ENCODE peak calls at places on chromosomes 12 and 14, in eight cellular contexts. One of them, this sample, is unnamed. For H3K4me1, the result is how much of the 10 kb centered on the place peaks cover.

GRCh38 chr12:78181544-78182162 is 351.0 kb downstream of the NAV3 start:
- DNase-seq in lower lobe of right lung: no peak
- DNase-seq in mesendoderm: peak
- DNase-seq in CD8-positive, alpha-beta T cell: no peak
- DNase-seq in adrenal gland: no peak
- DNase-seq in IMR-90: peak
- DNase-seq in upper lobe of right lung: no peak
- DNase-seq in osteoblast: no peak
- DNase-seq in this sample: no peak

GRCh38 chr14:65594153-65594881 is 181.8 kb downstream of the FUT8 start:
- DNase-seq in lower lobe of right lung: peak
- DNase-seq in mesendoderm: peak
- DNase-seq in CD8-positive, alpha-beta T cell: no peak
- DNase-seq in adrenal gland: no peak
- DNase-seq in IMR-90: no peak
- DNase-seq in upper lobe of right lung: no peak
- DNase-seq in osteoblast: peak
- DNase-seq in this sample: no peak

GRCh38 chr12:128387811-128388422 is 120.9 kb downstream of the TMEM132C start:
- DNase-seq in lower lobe of right lung: peak
- DNase-seq in mesendoderm: peak
- DNase-seq in CD8-positive, alpha-beta T cell: no peak
- DNase-seq in adrenal gland: peak
- DNase-seq in IMR-90: no peak
- DNase-seq in upper lobe of right lung: peak
- DNase-seq in osteoblast: no peak
- DNase-seq in this sample: no peak

GRCh38 chr12:58086930-58087329 is 145.6 kb downstream of the ATP23 start:
- DNase-seq in lower lobe of right lung: no peak
- DNase-seq in mesendoderm: no peak
- DNase-seq in CD8-positive, alpha-beta T cell: no peak
- DNase-seq in adrenal gland: no peak
- DNase-seq in IMR-90: no peak
- DNase-seq in upper lobe of right lung: no peak
- DNase-seq in osteoblast: no peak
- DNase-seq in this sample: no peak

GRCh38 chr12:89448951-89449371 is 75.6 kb downstream of the GALNT4 start:
- DNase-seq in lower lobe of right lung: no peak
- DNase-seq in mesendoderm: no peak
- DNase-seq in CD8-positive, alpha-beta T cell: no peak
- DNase-seq in adrenal gland: no peak
- DNase-seq in IMR-90: peak
- DNase-seq in upper lobe of right lung: no peak
- DNase-seq in osteoblast: no peak
- DNase-seq in this sample: no peak

GRCh38 chr12:32921397-32921796 is 24.8 kb upstream of the PKP2 start:
- DNase-seq in lower lobe of right lung: no peak
- DNase-seq in mesendoderm: no peak
- DNase-seq in CD8-positive, alpha-beta T cell: no peak
- DNase-seq in adrenal gland: no peak
- DNase-seq in IMR-90: no peak
- DNase-seq in upper lobe of right lung: no peak
- DNase-seq in osteoblast: no peak
- DNase-seq in this sample: no peak

GRCh38 chr12:15662303-15662980 is 126.7 kb downstream of the EPS8 start:
- DNase-seq in lower lobe of right lung: no peak
- DNase-seq in mesendoderm: no peak
- DNase-seq in CD8-positive, alpha-beta T cell: no peak
- DNase-seq in adrenal gland: no peak
- DNase-seq in IMR-90: peak
- DNase-seq in upper lobe of right lung: no peak
- DNase-seq in osteoblast: peak
- DNase-seq in this sample: no peak

GRCh38 chr12:24838531-24838950 is 110.4 kb downstream of the BCAT1 start:
- DNase-seq in lower lobe of right lung: no peak
- DNase-seq in mesendoderm: no peak
- DNase-seq in CD8-positive, alpha-beta T cell: no peak
- DNase-seq in adrenal gland: no peak
- DNase-seq in IMR-90: peak
- DNase-seq in upper lobe of right lung: no peak
- DNase-seq in osteoblast: no peak
- DNase-seq in this sample: no peak

DNA sequence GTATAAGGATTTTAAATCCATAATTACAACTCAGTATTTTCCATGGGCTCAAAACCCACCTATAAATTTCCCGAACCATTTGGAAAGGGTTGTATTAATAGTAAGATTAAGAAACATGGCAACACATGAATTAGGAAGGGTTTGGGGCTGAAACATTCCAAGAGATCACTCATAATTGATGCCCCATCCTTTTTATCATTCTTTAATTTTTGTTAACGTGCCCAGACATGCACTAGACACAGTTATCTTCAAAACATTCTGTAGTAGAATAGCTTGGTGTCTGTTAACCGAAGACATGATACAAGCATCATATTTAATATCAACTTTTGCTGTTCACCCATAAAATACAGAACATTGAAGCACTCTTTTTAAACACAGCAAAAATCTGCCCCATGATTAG is 106.8 kb upstream of the FRMD6 start:
- DNase-seq in lower lobe of right lung: no peak
- DNase-seq in mesendoderm: no peak
- DNase-seq in CD8-positive, alpha-beta T cell: no peak
- DNase-seq in adrenal gland: no peak
- DNase-seq in IMR-90: no peak
- DNase-seq in upper lobe of right lung: no peak
- DNase-seq in osteoblast: no peak
- DNase-seq in this sample: no peak
- H3K4me1 ChIP-seq in lower lobe of right lung: under half
- H3K4me1 ChIP-seq in mesendoderm: under half
- H3K4me1 ChIP-seq in CD8-positive, alpha-beta T cell: under half
- H3K4me1 ChIP-seq in adrenal gland: under half
- H3K4me1 ChIP-seq in IMR-90: under half
- H3K4me1 ChIP-seq in upper lobe of right lung: under half
- H3K4me1 ChIP-seq in osteoblast: under half
- H3K4me1 ChIP-seq in this sample: under half

GRCh38 chr12:120965125-120965524 is 13.2 kb upstream of the HNF1A start:
- DNase-seq in lower lobe of right lung: no peak
- DNase-seq in mesendoderm: no peak
- DNase-seq in CD8-positive, alpha-beta T cell: no peak
- DNase-seq in adrenal gland: no peak
- DNase-seq in IMR-90: no peak
- DNase-seq in upper lobe of right lung: no peak
- DNase-seq in osteoblast: no peak
- DNase-seq in this sample: no peak
- H3K4me1 ChIP-seq in lower lobe of right lung: under half
- H3K4me1 ChIP-seq in mesendoderm: under half
- H3K4me1 ChIP-seq in CD8-positive, alpha-beta T cell: under half
- H3K4me1 ChIP-seq in adrenal gland: under half
- H3K4me1 ChIP-seq in IMR-90: under half
- H3K4me1 ChIP-seq in upper lobe of right lung: under half
- H3K4me1 ChIP-seq in osteoblast: under half
- H3K4me1 ChIP-seq in this sample: under half

DNA sequence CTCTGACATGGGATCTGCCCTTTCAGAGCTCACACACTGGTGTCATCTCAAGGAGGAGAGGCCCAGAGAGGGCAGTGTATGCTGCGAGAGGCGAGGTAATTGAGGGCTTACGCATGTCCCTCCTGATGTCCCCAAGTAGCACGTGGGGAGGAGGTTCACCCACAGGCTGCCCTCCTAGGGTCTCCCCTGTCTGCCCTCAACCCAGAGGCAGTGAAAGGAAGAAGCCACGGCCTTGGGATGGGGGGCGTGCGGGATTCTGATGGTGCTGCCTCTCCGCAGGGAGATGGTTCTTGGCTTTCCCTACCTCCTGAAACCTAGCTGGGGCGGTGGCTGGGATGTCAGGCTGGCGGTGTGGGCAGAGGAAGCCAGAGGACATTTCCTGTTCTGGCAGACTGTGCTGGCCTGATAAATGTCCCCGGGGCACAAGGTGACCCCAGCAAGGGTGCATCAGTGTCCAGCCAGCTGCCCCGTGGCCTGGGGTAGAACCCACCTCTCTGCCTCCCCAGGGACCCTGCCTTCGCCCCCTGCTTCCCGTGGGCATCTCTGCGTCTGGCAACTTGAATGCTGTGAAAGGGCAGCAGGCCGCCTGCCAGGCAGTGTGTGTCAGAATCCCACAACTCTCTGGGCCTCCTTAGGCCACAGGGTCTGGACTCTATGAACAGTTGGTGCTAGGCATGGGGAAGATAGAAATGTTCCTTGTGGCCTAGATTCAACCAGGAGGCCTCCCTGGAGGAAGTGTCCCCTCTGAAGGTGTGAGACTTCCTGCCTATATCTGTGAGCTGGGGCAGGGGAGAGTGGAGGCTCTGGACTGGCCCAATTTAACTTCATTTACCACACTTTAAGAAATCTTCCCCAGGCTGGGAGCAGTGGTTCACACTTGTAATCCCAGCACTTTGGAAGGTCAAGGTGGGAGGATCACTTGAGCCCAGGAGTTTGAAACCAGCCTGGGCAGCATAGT is 4.8 kb downstream of the SH2B3 start:
- DNase-seq in lower lobe of right lung: peak
- DNase-seq in mesendoderm: no peak
- DNase-seq in CD8-positive, alpha-beta T cell: no peak
- DNase-seq in adrenal gland: no peak
- DNase-seq in IMR-90: no peak
- DNase-seq in upper lobe of right lung: no peak
- DNase-seq in osteoblast: peak
- DNase-seq in this sample: no peak
- H3K4me1 ChIP-seq in lower lobe of right lung: half or more
- H3K4me1 ChIP-seq in mesendoderm: under half
- H3K4me1 ChIP-seq in CD8-positive, alpha-beta T cell: half or more
- H3K4me1 ChIP-seq in adrenal gland: under half
- H3K4me1 ChIP-seq in IMR-90: under half
- H3K4me1 ChIP-seq in upper lobe of right lung: half or more
- H3K4me1 ChIP-seq in osteoblast: half or more
- H3K4me1 ChIP-seq in this sample: half or more

DNA sequence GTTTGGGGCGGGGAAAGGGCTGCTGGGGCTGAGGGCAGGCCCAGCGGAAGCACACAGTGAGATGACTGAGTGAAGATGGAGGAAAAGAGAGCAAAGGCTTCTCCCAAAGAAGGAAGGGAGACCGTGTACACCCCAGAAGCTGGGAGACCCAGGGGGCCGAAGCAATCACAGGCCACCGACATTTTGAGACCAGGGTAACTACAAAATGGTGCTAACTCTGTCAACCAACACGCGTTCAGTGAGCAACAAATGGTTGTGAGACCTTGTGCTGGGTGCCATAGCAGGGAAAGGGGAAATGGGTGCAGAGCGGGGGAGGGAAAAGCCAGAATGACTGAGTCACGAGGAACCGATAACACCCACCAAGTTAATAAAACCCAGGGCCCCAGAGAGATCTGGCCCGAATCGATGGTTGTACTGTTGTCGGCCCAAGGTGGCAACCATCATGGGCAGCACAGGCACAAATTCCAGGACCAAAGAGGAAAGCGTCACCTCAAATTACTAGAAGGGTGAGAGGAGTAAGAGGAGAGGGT is 50.3 kb downstream of the CDC42BPB start:
- DNase-seq in lower lobe of right lung: no peak
- DNase-seq in mesendoderm: no peak
- DNase-seq in CD8-positive, alpha-beta T cell: no peak
- DNase-seq in adrenal gland: no peak
- DNase-seq in IMR-90: no peak
- DNase-seq in upper lobe of right lung: no peak
- DNase-seq in osteoblast: no peak
- DNase-seq in this sample: no peak
- H3K4me1 ChIP-seq in lower lobe of right lung: under half
- H3K4me1 ChIP-seq in mesendoderm: under half
- H3K4me1 ChIP-seq in CD8-positive, alpha-beta T cell: under half
- H3K4me1 ChIP-seq in adrenal gland: under half
- H3K4me1 ChIP-seq in IMR-90: under half
- H3K4me1 ChIP-seq in upper lobe of right lung: under half
- H3K4me1 ChIP-seq in osteoblast: under half
- H3K4me1 ChIP-seq in this sample: under half

This sample was measured in naive thymus-derived CD4-positive, alpha-beta T cell.